ENCODE peak calls at places on chromosomes 13 and 19, in nine cellular contexts. R is colonic mucosa; G is K562; P is cardiac fibroblast; I is mucosa of descending colon; T is CD8-positive, alpha-beta T cell; E is spleen; O is Peyer's patch; Q is fibroblast of mammary gland. M is an unnamed sample.

GRCh38 chr19:52115526-52116053 is 20.0 kb upstream of the ZNF841 start:
- DNase-seq in R (no peak), G (no peak), P (no peak), I (no peak), T (no peak), E (no peak), O (no peak), Q (no peak), M (no peak)

GRCh38 chr13:36673838-36674326 is at the start of gene SERTM1:
- DNase-seq in R (no peak), G (no peak), P (peak), I (peak), T (no peak), E (peak), O (no peak), Q (peak), M (no peak)

GRCh38 chr19:16001481-16002312 is 52.9 kb downstream of the OR10H4 start:
- DNase-seq in R (no peak), G (no peak), P (peak), I (no peak), T (no peak), E (no peak), O (no peak), Q (peak), M (no peak)

GRCh38 chr13:45768668-45769067 is 66.5 kb downstream of the CBY2 start:
- DNase-seq in R (no peak), G (no peak), P (no peak), I (no peak), T (no peak), E (no peak), O (no peak), Q (no peak), M (no peak)

GRCh38 chr13:52933547-52934167 is 85.2 kb upstream of the PCDH8 start:
- DNase-seq in R (no peak), G (no peak), P (no peak), I (no peak), T (no peak), E (no peak), O (no peak), Q (no peak), M (no peak)

GRCh38 chr19:35987571-35987896 is 7.5 kb upstream of the SDHAF1 start:
- DNase-seq in R (no peak), G (peak), P (no peak), I (no peak), T (no peak), E (no peak), O (no peak), Q (no peak), M (no peak)

GRCh38 chr13:30126903-30127428 is 180.4 kb downstream of the KATNAL1 start:
- DNase-seq in R (no peak), G (no peak), P (no peak), I (no peak), T (no peak), E (no peak), O (no peak), Q (peak), M (peak)

GRCh38 chr19:54231077-54231931 is 8.5 kb upstream of the LILRB3 start:
- DNase-seq in R (peak), G (peak), P (peak), I (peak), T (peak), E (peak), O (peak), Q (peak), M (peak)

GRCh38 chr13:110915874-110916670 is 1.2 kb upstream of the ANKRD10 start:
- DNase-seq in R (no peak), G (no peak), P (peak), I (no peak), T (no peak), E (no peak), O (no peak), Q (peak), M (peak)

GRCh38 chr13:91133941-91134772 is 213.3 kb upstream of the MIR17HG start:
- DNase-seq in R (peak), G (peak), P (peak), I (no peak), T (peak), E (no peak), O (no peak), Q (peak), M (peak)

GRCh38 chr13:51211910-51212309 is 10.3 kb upstream of the FAM124A start:
- DNase-seq in R (no peak), G (no peak), P (no peak), I (no peak), T (no peak), E (no peak), O (no peak), Q (no peak), M (no peak)

GRCh38 chr13:113791761-113792160 is 32.7 kb downstream of the TMEM255B start:
- DNase-seq in R (no peak), G (no peak), P (no peak), I (no peak), T (no peak), E (peak), O (no peak), Q (no peak), M (no peak)

GRCh38 chr19:3669616-3670257 is 30.5 kb downstream of the PIP5K1C start:
- DNase-seq in R (no peak), G (no peak), P (no peak), I (no peak), T (no peak), E (no peak), O (no peak), Q (no peak), M (no peak)

GRCh38 chr19:52138614-52139290 is 986 bp downstream of the ZNF616 start:
- DNase-seq in R (peak), G (peak), P (peak), I (peak), T (no peak), E (peak), O (peak), Q (peak), M (no peak)

GRCh38 chr13:26300140-26300539 is 46.2 kb downstream of the CDK8 start:
- DNase-seq in R (no peak), G (peak), P (peak), I (no peak), T (no peak), E (no peak), O (no peak), Q (peak), M (no peak)

GRCh38 chr19:27793128-27793643 is 1419.8 kb downstream of the UQCRFS1 start:
- DNase-seq in R (peak), G (peak), P (peak), I (peak), T (peak), E (peak), O (peak), Q (peak), M (peak)

GRCh38 chr19:37333457-37333856 is 37.4 kb upstream of the ZNF527 start:
- DNase-seq in R (no peak), G (no peak), P (peak), I (no peak), T (no peak), E (no peak), O (no peak), Q (peak), M (no peak)

GRCh38 chr13:109139346-109139745 is 509.9 kb downstream of the MYO16 start:
- DNase-seq in R (no peak), G (no peak), P (no peak), I (no peak), T (no peak), E (no peak), O (no peak), Q (no peak), M (no peak)

GRCh38 chr19:15287496-15287895 is 44.8 kb downstream of the BRD4 start:
- DNase-seq in R (no peak), G (no peak), P (no peak), I (no peak), T (no peak), E (peak), O (no peak), Q (no peak), M (no peak)

GRCh38 chr19:16417660-16418596 is 53.8 kb downstream of the EPS15L1 start:
- DNase-seq in R (peak), G (peak), P (peak), I (peak), T (peak), E (peak), O (peak), Q (peak), M (no peak)

GRCh38 chr13:36447501-36447900 is 15.2 kb downstream of the CCNA1 start:
- DNase-seq in R (no peak), G (no peak), P (peak), I (no peak), T (no peak), E (no peak), O (no peak), Q (peak), M (no peak)

GRCh38 chr13:30855569-30855968 is 50.5 kb upstream of the MEDAG start:
- DNase-seq in R (no peak), G (no peak), P (no peak), I (no peak), T (no peak), E (no peak), O (no peak), Q (no peak), M (no peak)

GRCh38 chr19:14113762-14114414 is 3.7 kb downstream of the PRKACA start:
- DNase-seq in R (peak), G (peak), P (no peak), I (peak), T (peak), E (peak), O (no peak), Q (no peak), M (no peak)

GRCh38 chr13:29301027-29301426 is 294.5 kb downstream of the SLC7A1 start:
- DNase-seq in R (no peak), G (no peak), P (no peak), I (no peak), T (no peak), E (no peak), O (no peak), Q (no peak), M (no peak)

GRCh38 chr13:86282450-86282849 is 483.2 kb upstream of the SLITRK6 start:
- DNase-seq in R (no peak), G (no peak), P (peak), I (no peak), T (no peak), E (no peak), O (no peak), Q (no peak), M (no peak)

GRCh38 chr19:30406220-30406944 is 34.2 kb downstream of the ZNF536 start:
- DNase-seq in R (no peak), G (peak), P (no peak), I (no peak), T (no peak), E (no peak), O (no peak), Q (no peak), M (no peak)

GRCh38 chr13:108220042-108220441 is 1.9 kb downstream of the ABHD13 start:
- DNase-seq in R (peak), G (peak), P (no peak), I (no peak), T (peak), E (no peak), O (no peak), Q (no peak), M (no peak)

GRCh38 chr13:80139196-80139595 is 201.7 kb downstream of the SPRY2 start:
- DNase-seq in R (no peak), G (no peak), P (no peak), I (no peak), T (no peak), E (no peak), O (no peak), Q (no peak), M (no peak)

GRCh38 chr13:51349016-51349415 is 9.5 kb downstream of the SERPINE3 start:
- DNase-seq in R (no peak), G (no peak), P (peak), I (no peak), T (no peak), E (no peak), O (no peak), Q (no peak), M (no peak)

GRCh38 chr13:74074723-74075122 is 59.5 kb downstream of the KLF12 start:
- DNase-seq in R (no peak), G (no peak), P (peak), I (no peak), T (no peak), E (no peak), O (no peak), Q (peak), M (no peak)

GRCh38 chr19:4172861-4173473 is 9.4 kb downstream of the SIRT6 start:
- DNase-seq in R (peak), G (peak), P (peak), I (peak), T (peak), E (peak), O (peak), Q (no peak), M (no peak)

GRCh38 chr13:96003304-96003703 is 49.9 kb downstream of the UGGT2 start:
- DNase-seq in R (no peak), G (no peak), P (peak), I (no peak), T (no peak), E (no peak), O (no peak), Q (peak), M (no peak)

GRCh38 chr19:50607874-50608785 is 31.6 kb downstream of the SYT3 start:
- DNase-seq in R (peak), G (peak), P (peak), I (peak), T (peak), E (peak), O (peak), Q (peak), M (no peak)

GRCh38 chr19:13044160-13044853 is 49.0 kb downstream of the NFIX start:
- DNase-seq in R (no peak), G (no peak), P (no peak), I (no peak), T (peak), E (no peak), O (no peak), Q (peak), M (no peak)

GRCh38 chr13:97185751-97186150 is 36.4 kb upstream of the MBNL2 start:
- DNase-seq in R (no peak), G (no peak), P (no peak), I (no peak), T (no peak), E (no peak), O (no peak), Q (no peak), M (no peak)

GRCh38 chr13:110965038-110965754 is 50.3 kb upstream of the ANKRD10 start:
- DNase-seq in R (no peak), G (peak), P (peak), I (no peak), T (no peak), E (no peak), O (no peak), Q (peak), M (peak)

GRCh38 chr19:10078329-10078728 is 7.8 kb upstream of the SHFL start:
- DNase-seq in R (no peak), G (no peak), P (no peak), I (no peak), T (no peak), E (no peak), O (no peak), Q (no peak), M (no peak)

GRCh38 chr19:13700621-13701020 is 63.7 kb upstream of the MRI1 start:
- DNase-seq in R (no peak), G (no peak), P (no peak), I (no peak), T (no peak), E (no peak), O (no peak), Q (no peak), M (no peak)

GRCh38 chr19:45768644-45769053 is 403 bp downstream of the SIX5 start:
- DNase-seq in R (no peak), G (peak), P (peak), I (peak), T (peak), E (peak), O (peak), Q (peak), M (no peak)

DNA sequence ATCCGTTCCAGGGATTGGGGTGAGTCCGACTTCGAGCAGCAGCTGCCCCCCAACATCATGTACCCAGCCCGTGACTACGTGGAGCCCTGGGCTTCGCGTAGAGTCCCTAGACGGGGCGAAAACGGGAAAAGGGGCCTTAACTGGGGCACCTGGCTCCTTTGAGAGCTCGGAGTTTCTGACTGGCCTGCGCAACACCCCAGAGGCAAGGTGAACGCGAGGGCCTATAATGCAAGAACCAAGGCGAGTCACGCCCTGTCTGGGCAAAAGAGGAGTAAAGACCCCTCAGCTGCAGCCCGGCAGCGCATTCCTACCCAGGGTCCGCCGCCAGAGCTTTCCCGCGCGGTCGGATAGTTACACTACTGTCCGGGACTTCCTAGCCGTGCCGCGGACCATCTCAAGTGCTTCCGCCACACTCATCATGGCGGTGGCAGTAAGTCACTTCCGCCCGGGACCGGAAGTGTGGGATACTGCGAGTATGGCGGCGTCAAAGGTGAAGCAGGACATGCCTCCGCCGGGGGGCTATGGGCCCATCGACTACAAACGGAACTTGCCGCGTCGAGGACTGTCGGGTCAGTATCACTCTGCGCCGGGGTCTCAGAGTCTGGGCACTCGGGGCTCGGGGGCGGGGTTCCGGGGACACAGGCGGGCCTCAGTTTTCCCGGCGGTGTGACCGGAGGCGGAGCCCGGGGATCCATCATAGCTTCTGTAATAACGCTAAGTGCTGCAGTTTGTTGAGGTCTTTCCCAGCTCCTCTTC is at the start of gene NDUFA13:
- DNase-seq in R (peak), G (peak), P (peak), I (peak), T (peak), E (peak), O (peak), Q (peak), M (peak)
- TF ChIP-seq CTCF in R (no peak), G (peak), P (no peak), I (no peak), T (no peak), E (peak), O (peak), Q (no peak), M (no peak)

DNA sequence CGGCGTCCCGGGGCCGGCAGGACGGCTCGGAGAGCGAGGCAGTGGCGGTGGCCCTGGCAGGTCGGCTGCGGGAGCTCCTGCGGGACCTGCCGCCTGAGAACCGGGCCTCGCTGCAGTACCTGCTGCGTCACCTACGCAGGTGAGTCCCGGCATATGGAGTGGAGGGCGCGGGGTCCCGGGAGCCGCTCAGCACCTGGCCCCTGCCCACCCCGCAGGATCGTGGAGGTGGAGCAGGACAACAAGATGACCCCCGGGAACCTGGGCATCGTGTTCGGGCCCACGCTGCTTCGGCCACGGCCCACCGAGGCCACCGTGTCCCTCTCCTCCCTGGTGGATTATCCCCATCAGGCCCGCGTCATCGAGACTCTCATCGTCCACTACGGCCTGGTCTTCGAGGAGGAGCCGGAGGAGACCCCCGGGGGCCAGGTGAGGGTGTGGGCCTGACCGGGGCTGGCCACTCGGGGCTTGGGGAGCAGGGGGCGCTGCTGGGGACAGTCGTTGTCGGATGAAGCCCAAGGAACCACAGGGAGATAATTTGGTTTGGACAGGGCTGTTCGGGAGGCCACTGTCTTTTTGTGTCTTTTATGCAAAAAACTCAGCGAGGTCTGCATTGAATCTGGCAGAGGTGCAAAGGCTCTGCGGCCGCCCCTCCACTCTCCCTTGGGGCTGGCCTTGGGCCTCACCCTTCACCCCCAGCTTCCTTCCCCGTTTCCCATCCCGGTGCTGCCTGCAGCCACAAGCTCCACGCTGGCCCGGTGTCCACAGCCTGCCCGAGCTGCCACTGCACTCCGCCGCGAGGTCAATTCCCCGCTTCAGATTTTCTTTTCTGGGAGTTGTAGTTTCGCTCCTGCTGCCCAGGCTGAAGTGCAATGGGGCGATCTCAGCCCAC is 12.0 kb downstream of the POLR2E start:
- DNase-seq in R (no peak), G (no peak), P (no peak), I (peak), T (peak), E (peak), O (no peak), Q (no peak), M (no peak)
- H3K4me3 ChIP-seq in R (peak), G (peak), P (no peak), I (peak), T (no peak), E (no peak), O (peak), Q (no peak), M (no peak)

DNA sequence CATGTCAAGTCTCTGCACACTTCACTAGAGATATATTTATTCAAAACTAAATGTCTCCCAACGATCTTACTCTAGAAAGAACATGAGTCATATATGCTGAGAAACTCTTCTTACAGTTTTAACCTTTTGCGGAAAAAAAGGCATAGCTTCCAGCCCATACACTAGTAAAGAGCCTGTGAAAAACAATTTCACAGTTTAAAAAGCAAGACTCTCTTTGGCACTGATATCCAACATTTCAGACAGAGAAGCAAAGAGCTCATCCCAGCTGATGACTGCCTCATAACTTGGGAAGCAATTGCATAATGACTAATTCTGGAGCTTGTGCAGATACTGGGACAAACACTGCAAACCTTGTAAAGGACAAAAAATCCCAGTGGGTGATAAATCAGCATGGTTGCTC is 88.0 kb downstream of the ENOX1 start:
- DNase-seq in R (no peak), G (no peak), P (peak), I (no peak), T (no peak), E (no peak), O (no peak), Q (peak), M (no peak)
- TF ChIP-seq CTCF in R (no peak), G (no peak), P (no peak), I (no peak), T (no peak), E (no peak), O (no peak), Q (no peak), M (no peak)

GRCh38 chr13:47216176-47216822 is 319.4 kb upstream of the HTR2A start:
- DNase-seq in R (no peak), G (no peak), P (peak), I (no peak), T (no peak), E (no peak), O (no peak), Q (peak), M (no peak)

GRCh38 chr13:47215741-47216140 is 318.9 kb upstream of the HTR2A start:
- DNase-seq in R (no peak), G (no peak), P (peak), I (no peak), T (no peak), E (no peak), O (no peak), Q (peak), M (peak)

GRCh38 chr13:47213057-47213456 is 316.2 kb upstream of the HTR2A start:
- DNase-seq in R (no peak), G (no peak), P (no peak), I (no peak), T (no peak), E (no peak), O (no peak), Q (peak), M (no peak)

GRCh38 chr13:47211106-47211505 is 314.3 kb upstream of the HTR2A start:
- DNase-seq in R (no peak), G (no peak), P (peak), I (no peak), T (no peak), E (no peak), O (no peak), Q (peak), M (no peak)
- H3K4me3 ChIP-seq in R (no peak), G (no peak), P (no peak), I (no peak), T (no peak), E (no peak), O (no peak), Q (no peak), M (no peak)

M was measured in AG09309.